ENCODE peak calls at places on chromosomes 3 and 15, in four cellular contexts. E, D, H and F are unnamed samples.

GRCh38 chr15:62847900-62848489 is 194.6 kb upstream of the TPM1 start:
- DNase-seq in E (peak; percentile 44), D (peak; percentile 87), H (no peak), F (peak; percentile 67)

GRCh38 chr15:78766041-78766440 is 45.2 kb downstream of the ADAMTS7 start:
- DNase-seq in E (no peak), D (no peak), H (no peak), F (no peak)

GRCh38 chr3:150414273-150414672 is 6.2 kb downstream of the TSC22D2 start:
- DNase-seq in E (peak; percentile 76), D (no peak), H (no peak), F (peak; percentile 49)

GRCh38 chr3:18559323-18559972 is 134.3 kb upstream of the SATB1 start:
- DNase-seq in E (peak; percentile 9), D (peak; percentile 52), H (no peak), F (no peak)

GRCh38 chr3:61608072-61608471 is 46.7 kb downstream of the PTPRG start:
- DNase-seq in E (no peak), D (no peak), H (no peak), F (no peak)

GRCh38 chr3:186432189-186432588 is 70.2 kb upstream of the DGKG start:
- DNase-seq in E (no peak), D (peak; percentile 22), H (no peak), F (no peak)

GRCh38 chr15:64216722-64217428 is 54.1 kb upstream of the PPIB start:
- DNase-seq in E (peak; percentile 97), D (no peak), H (no peak), F (peak; percentile 59)

GRCh38 chr15:66188464-66188863 is 65.1 kb downstream of the MEGF11 start:
- DNase-seq in E (no peak), D (no peak), H (no peak), F (no peak)

GRCh38 chr3:135453333-135453732 is 512.2 kb upstream of the PPP2R3A start:
- DNase-seq in E (no peak), D (no peak), H (no peak), F (no peak)

GRCh38 chr15:94655249-94655648 is 423.9 kb downstream of the MCTP2 start:
- DNase-seq in E (no peak), D (no peak), H (no peak), F (no peak)

GRCh38 chr15:95684693-95685115 is 645.8 kb upstream of the NR2F2 start:
- DNase-seq in E (no peak), D (no peak), H (no peak), F (peak; percentile 61)

GRCh38 chr3:184757010-184757651 is 45.3 kb upstream of the MAGEF1 start:
- DNase-seq in E (no peak), D (no peak), H (no peak), F (no peak)

GRCh38 chr3:44359146-44359751 is 20.7 kb downstream of the TCAIM start:
- DNase-seq in E (peak; percentile 96), D (no peak), H (no peak), F (no peak)

GRCh38 chr15:76335851-76336253 is 721 bp upstream of the ISL2 start:
- DNase-seq in E (no peak), D (peak; percentile 65), H (no peak), F (peak; percentile 44)

GRCh38 chr15:74220475-74221248 is 15.5 kb upstream of the CCDC33 start:
- DNase-seq in E (no peak), D (no peak), H (no peak), F (no peak)

GRCh38 chr3:174531262-174531982 is 327.7 kb upstream of the NAALADL2 start:
- DNase-seq in E (no peak), D (no peak), H (no peak), F (no peak)

GRCh38 chr3:175941352-175941751 is 1082.2 kb downstream of the NAALADL2 start:
- DNase-seq in E (no peak), D (peak; percentile 68), H (no peak), F (peak; percentile 5)

GRCh38 chr15:74209997-74210573 is 7.5 kb upstream of the STRA6 start:
- DNase-seq in E (no peak), D (no peak), H (no peak), F (peak; percentile 34)

GRCh38 chr3:131630117-131630516 is 127.3 kb upstream of the MRPL3 start:
- DNase-seq in E (no peak), D (no peak), H (peak; percentile 65), F (no peak)

GRCh38 chr15:62895905-62896316 is 146.6 kb upstream of the TPM1 start:
- DNase-seq in E (peak; percentile 62), D (no peak), H (no peak), F (no peak)

GRCh38 chr3:46127503-46127902 is 80.6 kb downstream of the CCR1 start:
- DNase-seq in E (peak; percentile 3), D (no peak), H (no peak), F (no peak)

GRCh38 chr3:70064194-70064787 is 64.8 kb downstream of the SAMMSON start:
- DNase-seq in E (peak; percentile 27), D (no peak), H (peak; percentile 1), F (peak; percentile 15)
- TF ChIP-seq GABPA in E (no peak), D (no peak), H (no peak), F (no peak)

GRCh38 chr3:190811775-190812480 is 50.6 kb downstream of the GMNC start:
- DNase-seq in E (peak; percentile 54), D (peak; percentile 57), H (no peak), F (peak; percentile 23)
- TF ChIP-seq MAX in E (no peak), D (no peak), H (no peak), F (no peak)

GRCh38 chr3:171349392-171349791 is 110.8 kb downstream of the TNIK start:
- DNase-seq in E (no peak), D (no peak), H (no peak), F (no peak)

GRCh38 chr3:171350364-171350763 is 109.8 kb downstream of the TNIK start:
- DNase-seq in E (no peak), D (no peak), H (no peak), F (no peak)

GRCh38 chr3:171353423-171353822 is 106.8 kb downstream of the TNIK start:
- DNase-seq in E (no peak), D (no peak), H (no peak), F (no peak)

GRCh38 chr3:171352387-171352935 is 107.7 kb downstream of the TNIK start:
- DNase-seq in E (no peak), D (no peak), H (no peak), F (no peak)

DNA sequence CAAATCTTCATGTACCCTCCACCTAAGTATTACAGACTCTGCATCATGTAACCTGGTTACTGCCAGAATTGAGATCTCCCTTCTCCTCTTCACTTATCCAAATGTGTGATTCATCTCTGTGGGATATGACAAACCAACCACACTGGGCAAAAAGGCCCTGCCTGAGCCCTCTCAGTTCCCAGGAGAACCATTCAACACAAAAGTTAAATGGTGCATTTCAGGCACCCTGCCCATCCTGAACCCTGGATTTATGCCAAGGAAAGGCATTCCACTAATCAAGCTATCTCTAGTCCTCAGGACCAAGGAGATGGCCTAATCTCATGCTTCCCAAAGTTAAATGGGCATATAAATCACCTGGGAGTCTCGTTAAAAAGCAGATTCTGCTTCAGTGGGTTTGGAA is 108.5 kb downstream of the TNIK start:
- DNase-seq in E (no peak), D (no peak), H (no peak), F (peak; percentile 28)
- TF ChIP-seq GABPA in E (no peak), D (no peak), H (no peak), F (no peak)

GRCh38 chr3:169772951-169773816 is at the start of gene MYNN:
- DNase-seq in E (peak; percentile 81), D (peak; percentile 93), H (peak; percentile 63), F (peak; percentile 79)

GRCh38 chr3:169769287-169770181 is at the start of gene ACTRT3:
- DNase-seq in E (peak; percentile 39), D (peak; percentile 84), H (no peak), F (no peak)

GRCh38 chr3:169774186-169774585 is 990 bp downstream of the MYNN start:
- DNase-seq in E (no peak), D (no peak), H (no peak), F (no peak)

GRCh38 chr3:169771651-169772529 is 1.3 kb upstream of the MYNN start:
- DNase-seq in E (peak; percentile 79), D (peak; percentile 71), H (peak; percentile 90), F (peak; percentile 44)

DNA sequence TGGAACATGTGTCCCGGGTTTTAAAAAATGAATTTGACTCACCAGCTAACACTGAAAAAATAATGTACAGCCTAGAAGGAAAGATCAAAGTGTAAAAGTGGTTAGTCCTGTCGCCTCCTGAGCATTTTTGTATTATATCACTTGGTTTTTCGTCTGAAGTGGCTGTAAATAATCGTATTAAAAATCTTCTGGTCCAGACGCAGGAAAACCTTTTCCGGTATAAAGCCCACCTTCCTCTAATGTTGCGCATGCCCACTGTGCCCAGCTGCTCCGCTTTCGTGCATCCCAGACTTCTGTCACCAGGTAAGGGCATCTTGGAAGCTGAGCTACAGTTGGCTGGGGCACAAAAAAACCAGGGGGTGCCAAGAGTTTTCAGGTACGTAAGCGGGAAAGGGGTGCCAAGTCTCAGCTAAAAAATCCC is 656 bp upstream of the MYNN start:
- DNase-seq in E (peak; percentile 78), D (no peak), H (peak; percentile 59), F (peak; percentile 30)
- TF ChIP-seq MAX in E (peak; percentile 63), D (no peak), H (no peak), F (no peak)

GRCh38 chr15:38842991-38843610 is 278.5 kb upstream of the RASGRP1 start:
- DNase-seq in E (no peak), D (no peak), H (no peak), F (no peak)
- TF ChIP-seq GABPA in E (no peak), D (no peak), H (no peak), F (no peak)

GRCh38 chr15:68786753-68787152 is 33.9 kb downstream of the ANP32A start:
- DNase-seq in E (no peak), D (no peak), H (no peak), F (no peak)

GRCh38 chr15:68788265-68788624 is 32.5 kb downstream of the ANP32A start:
- DNase-seq in E (no peak), D (no peak), H (no peak), F (no peak)

GRCh38 chr15:68789921-68790575 is 30.6 kb downstream of the ANP32A start:
- DNase-seq in E (no peak), D (no peak), H (no peak), F (no peak)

GRCh38 chr15:68789041-68789920 is 31.4 kb downstream of the ANP32A start:
- DNase-seq in E (no peak), D (no peak), H (no peak), F (no peak)

DNA sequence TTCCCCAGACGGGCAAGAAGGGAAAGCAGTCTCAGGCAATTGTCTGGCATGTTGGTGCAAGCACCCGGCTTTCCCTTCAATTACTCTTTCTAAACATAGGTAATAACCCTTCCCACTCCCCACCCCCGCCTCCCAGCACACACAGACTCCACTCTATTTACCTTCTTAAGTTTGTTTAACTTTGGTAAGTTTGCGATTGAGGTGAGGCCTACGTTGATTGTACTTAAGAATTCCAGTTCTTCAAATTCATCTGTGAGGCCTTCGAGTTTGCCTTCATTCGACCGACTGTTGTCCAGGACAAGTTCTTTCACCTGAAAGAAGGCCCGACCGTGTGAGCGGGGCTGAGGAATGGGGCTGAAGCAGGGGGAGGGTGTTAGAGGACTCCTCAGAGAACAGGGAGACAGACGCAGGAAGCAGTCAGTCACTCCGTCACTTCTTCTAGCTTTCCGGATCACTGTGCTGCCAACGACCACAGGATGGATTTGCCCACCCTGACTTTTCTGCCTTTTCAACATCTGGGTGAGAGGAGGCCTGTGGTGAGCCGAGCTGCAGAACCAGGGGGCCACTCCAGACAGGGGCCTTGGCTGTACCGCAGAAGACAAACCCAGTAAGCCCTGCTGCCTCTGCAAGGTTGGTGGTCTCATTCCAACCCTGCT is 33.0 kb downstream of the ANP32A start:
- DNase-seq in E (no peak), D (no peak), H (no peak), F (no peak)
- TF ChIP-seq MAX in E (no peak), D (no peak), H (no peak), F (no peak)

GRCh38 chr3:60017631-60018030 is 967.8 kb upstream of the CFAP20DC start:
- DNase-seq in E (no peak), D (no peak), H (peak; percentile 45), F (no peak)
- TF ChIP-seq GABPA in E (no peak), D (no peak), H (no peak), F (no peak)